ENCODE peak calls at places on chromosome 22, in seven cellular contexts. Y, D, T, Z, G, N and I are unnamed samples.

GRCh38 chr22:42515896-42516295 is 3.7 kb downstream of the RRP7A start:
- DNase-seq in Y (no peak), D (no peak), T (no peak), Z (no peak), G (no peak), N (no peak), I (no peak)

GRCh38 chr22:42560781-42561180 is 7.0 kb downstream of the SERHL2 start:
- DNase-seq in Y (peak), D (no peak), T (no peak), Z (no peak), G (no peak), N (no peak), I (no peak)

GRCh38 chr22:31288496-31289235 is 3.6 kb downstream of the PIK3IP1 start:
- DNase-seq in Y (no peak), D (no peak), T (no peak), Z (no peak), G (no peak), N (peak), I (no peak)

GRCh38 chr22:23240639-23241389 is 60.5 kb downstream of the BCR start:
- DNase-seq in Y (no peak), D (peak), T (no peak), Z (peak), G (no peak), N (no peak), I (no peak)

GRCh38 chr22:43975041-43975440 is 19.8 kb downstream of the SAMM50 start:
- DNase-seq in Y (no peak), D (no peak), T (no peak), Z (no peak), G (no peak), N (no peak), I (no peak)

GRCh38 chr22:49995413-49996191 is 17.0 kb downstream of the IL17REL start:
- DNase-seq in Y (no peak), D (no peak), T (no peak), Z (no peak), G (no peak), N (peak), I (no peak)

GRCh38 chr22:21975273-21975672 is 7.3 kb downstream of the TOP3B start:
- DNase-seq in Y (no peak), D (no peak), T (no peak), Z (no peak), G (no peak), N (no peak), I (no peak)

GRCh38 chr22:27748355-27749168 is 53.0 kb downstream of the MN1 start:
- DNase-seq in Y (peak), D (peak), T (no peak), Z (no peak), G (no peak), N (peak), I (no peak)

GRCh38 chr22:25086902-25087282 is 112.8 kb upstream of the CRYBB3 start:
- DNase-seq in Y (no peak), D (no peak), T (no peak), Z (no peak), G (no peak), N (no peak), I (no peak)

GRCh38 chr22:19891350-19892248 is 36.9 kb upstream of the GNB1L start:
- DNase-seq in Y (peak), D (peak), T (peak), Z (peak), G (no peak), N (no peak), I (peak)

GRCh38 chr22:47802446-47802845 is 1040.0 kb downstream of the TBC1D22A start:
- DNase-seq in Y (no peak), D (no peak), T (no peak), Z (no peak), G (no peak), N (no peak), I (no peak)